ENCODE peak calls at places on chromosomes 6 and 20, in nine cellular contexts. One of them, this sample, is unnamed.

GRCh38 chr6:71239694-71240093 is 48.9 kb upstream of the OGFRL1 start:
- DNase-seq in ovary: no peak
- DNase-seq in natural killer cell: no peak
- DNase-seq in astrocyte: no peak
- DNase-seq in CD8-positive, alpha-beta T cell: no peak
- DNase-seq in IMR-90: no peak
- DNase-seq in GM20000: no peak
- DNase-seq in tibial artery: no peak
- DNase-seq in GM12865: no peak
- DNase-seq in this sample: no peak

GRCh38 chr6:37376078-37376743 is 22.4 kb downstream of the RNF8 start:
- DNase-seq in ovary: no peak
- DNase-seq in natural killer cell: no peak
- DNase-seq in astrocyte: no peak
- DNase-seq in CD8-positive, alpha-beta T cell: no peak
- DNase-seq in IMR-90: no peak
- DNase-seq in GM20000: no peak
- DNase-seq in tibial artery: no peak
- DNase-seq in GM12865: no peak
- DNase-seq in this sample: no peak

GRCh38 chr20:25364180-25364788 is 26.4 kb downstream of the ABHD12 start:
- DNase-seq in ovary: no peak
- DNase-seq in natural killer cell: no peak
- DNase-seq in astrocyte: peak
- DNase-seq in CD8-positive, alpha-beta T cell: no peak
- DNase-seq in IMR-90: peak
- DNase-seq in GM20000: no peak
- DNase-seq in tibial artery: no peak
- DNase-seq in GM12865: no peak
- DNase-seq in this sample: no peak

GRCh38 chr6:148547110-148547509 is 199.7 kb upstream of the UST start:
- DNase-seq in ovary: no peak
- DNase-seq in natural killer cell: no peak
- DNase-seq in astrocyte: no peak
- DNase-seq in CD8-positive, alpha-beta T cell: no peak
- DNase-seq in IMR-90: no peak
- DNase-seq in GM20000: no peak
- DNase-seq in tibial artery: no peak
- DNase-seq in GM12865: no peak
- DNase-seq in this sample: no peak

GRCh38 chr6:63804381-63804956 is 168.9 kb downstream of the PHF3 start:
- DNase-seq in ovary: no peak
- DNase-seq in natural killer cell: no peak
- DNase-seq in astrocyte: peak
- DNase-seq in CD8-positive, alpha-beta T cell: no peak
- DNase-seq in IMR-90: peak
- DNase-seq in GM20000: no peak
- DNase-seq in tibial artery: no peak
- DNase-seq in GM12865: no peak
- DNase-seq in this sample: no peak

GRCh38 chr20:35598476-35598875 is 17.2 kb upstream of the SPAG4 start:
- DNase-seq in ovary: no peak
- DNase-seq in natural killer cell: no peak
- DNase-seq in astrocyte: no peak
- DNase-seq in CD8-positive, alpha-beta T cell: no peak
- DNase-seq in IMR-90: no peak
- DNase-seq in GM20000: no peak
- DNase-seq in tibial artery: peak
- DNase-seq in GM12865: no peak
- DNase-seq in this sample: no peak

GRCh38 chr6:21064716-21065340 is 528.7 kb upstream of the SOX4 start:
- DNase-seq in ovary: no peak
- DNase-seq in natural killer cell: no peak
- DNase-seq in astrocyte: peak
- DNase-seq in CD8-positive, alpha-beta T cell: no peak
- DNase-seq in IMR-90: no peak
- DNase-seq in GM20000: no peak
- DNase-seq in tibial artery: no peak
- DNase-seq in GM12865: no peak
- DNase-seq in this sample: no peak

GRCh38 chr6:31762878-31763616 is 591 bp downstream of the SAPCD1 start:
- DNase-seq in ovary: no peak
- DNase-seq in natural killer cell: no peak
- DNase-seq in astrocyte: no peak
- DNase-seq in CD8-positive, alpha-beta T cell: no peak
- DNase-seq in IMR-90: no peak
- DNase-seq in GM20000: no peak
- DNase-seq in tibial artery: no peak
- DNase-seq in GM12865: no peak
- DNase-seq in this sample: no peak

GRCh38 chr6:18155864-18156396 is 708 bp downstream of the KDM1B start:
- DNase-seq in ovary: no peak
- DNase-seq in natural killer cell: peak
- DNase-seq in astrocyte: peak
- DNase-seq in CD8-positive, alpha-beta T cell: peak
- DNase-seq in IMR-90: peak
- DNase-seq in GM20000: peak
- DNase-seq in tibial artery: peak
- DNase-seq in GM12865: peak
- DNase-seq in this sample: peak

GRCh38 chr6:104201557-104201956 is 658.2 kb downstream of the HACE1 start:
- DNase-seq in ovary: no peak
- DNase-seq in natural killer cell: no peak
- DNase-seq in astrocyte: no peak
- DNase-seq in CD8-positive, alpha-beta T cell: no peak
- DNase-seq in IMR-90: no peak
- DNase-seq in GM20000: no peak
- DNase-seq in tibial artery: no peak
- DNase-seq in GM12865: no peak
- DNase-seq in this sample: no peak

GRCh38 chr6:11535801-11536230 is 1.7 kb upstream of the TMEM170B start:
- DNase-seq in ovary: peak
- DNase-seq in natural killer cell: no peak
- DNase-seq in astrocyte: peak
- DNase-seq in CD8-positive, alpha-beta T cell: no peak
- DNase-seq in IMR-90: peak
- DNase-seq in GM20000: no peak
- DNase-seq in tibial artery: no peak
- DNase-seq in GM12865: no peak
- DNase-seq in this sample: no peak

GRCh38 chr6:133594551-133594950 is 294.4 kb upstream of the TCF21 start:
- DNase-seq in ovary: no peak
- DNase-seq in natural killer cell: no peak
- DNase-seq in astrocyte: no peak
- DNase-seq in CD8-positive, alpha-beta T cell: no peak
- DNase-seq in IMR-90: peak
- DNase-seq in GM20000: no peak
- DNase-seq in tibial artery: no peak
- DNase-seq in GM12865: no peak
- DNase-seq in this sample: no peak

GRCh38 chr6:76876922-76877553 is 586.3 kb downstream of the HTR1B start:
- DNase-seq in ovary: no peak
- DNase-seq in natural killer cell: no peak
- DNase-seq in astrocyte: no peak
- DNase-seq in CD8-positive, alpha-beta T cell: no peak
- DNase-seq in IMR-90: peak
- DNase-seq in GM20000: peak
- DNase-seq in tibial artery: no peak
- DNase-seq in GM12865: peak
- DNase-seq in this sample: no peak

GRCh38 chr20:695165-695866 is 19.7 kb upstream of the SCRT2 start:
- DNase-seq in ovary: no peak
- DNase-seq in natural killer cell: no peak
- DNase-seq in astrocyte: peak
- DNase-seq in CD8-positive, alpha-beta T cell: no peak
- DNase-seq in IMR-90: no peak
- DNase-seq in GM20000: no peak
- DNase-seq in tibial artery: peak
- DNase-seq in GM12865: no peak
- DNase-seq in this sample: no peak

GRCh38 chr6:106913676-106914280 is 60.8 kb downstream of the CD24 start:
- DNase-seq in ovary: no peak
- DNase-seq in natural killer cell: no peak
- DNase-seq in astrocyte: no peak
- DNase-seq in CD8-positive, alpha-beta T cell: no peak
- DNase-seq in IMR-90: no peak
- DNase-seq in GM20000: peak
- DNase-seq in tibial artery: no peak
- DNase-seq in GM12865: peak
- DNase-seq in this sample: no peak

GRCh38 chr20:1764136-1765033 is 106.8 kb upstream of the SIRPG start:
- DNase-seq in ovary: peak
- DNase-seq in natural killer cell: no peak
- DNase-seq in astrocyte: peak
- DNase-seq in CD8-positive, alpha-beta T cell: peak
- DNase-seq in IMR-90: peak
- DNase-seq in GM20000: peak
- DNase-seq in tibial artery: peak
- DNase-seq in GM12865: peak
- DNase-seq in this sample: peak

GRCh38 chr6:34531580-34532201 is 24.4 kb downstream of the SPDEF start:
- DNase-seq in ovary: peak
- DNase-seq in natural killer cell: no peak
- DNase-seq in astrocyte: peak
- DNase-seq in CD8-positive, alpha-beta T cell: no peak
- DNase-seq in IMR-90: peak
- DNase-seq in GM20000: peak
- DNase-seq in tibial artery: peak
- DNase-seq in GM12865: peak
- DNase-seq in this sample: no peak

GRCh38 chr6:23420659-23421350 is 705.2 kb upstream of the NRSN1 start:
- DNase-seq in ovary: no peak
- DNase-seq in natural killer cell: no peak
- DNase-seq in astrocyte: no peak
- DNase-seq in CD8-positive, alpha-beta T cell: no peak
- DNase-seq in IMR-90: no peak
- DNase-seq in GM20000: no peak
- DNase-seq in tibial artery: no peak
- DNase-seq in GM12865: no peak
- DNase-seq in this sample: no peak

GRCh38 chr6:32940656-32941411 is at the start of gene HLA-DMB:
- DNase-seq in ovary: no peak
- DNase-seq in natural killer cell: peak
- DNase-seq in astrocyte: peak
- DNase-seq in CD8-positive, alpha-beta T cell: peak
- DNase-seq in IMR-90: peak
- DNase-seq in GM20000: peak
- DNase-seq in tibial artery: no peak
- DNase-seq in GM12865: peak
- DNase-seq in this sample: peak

GRCh38 chr20:48622421-48622820 is 205.4 kb downstream of the PREX1 start:
- DNase-seq in ovary: peak
- DNase-seq in natural killer cell: no peak
- DNase-seq in astrocyte: no peak
- DNase-seq in CD8-positive, alpha-beta T cell: no peak
- DNase-seq in IMR-90: no peak
- DNase-seq in GM20000: no peak
- DNase-seq in tibial artery: no peak
- DNase-seq in GM12865: no peak
- DNase-seq in this sample: no peak

GRCh38 chr6:139323511-139324445 is 32.0 kb upstream of the TXLNB start:
- DNase-seq in ovary: peak
- DNase-seq in natural killer cell: peak
- DNase-seq in astrocyte: peak
- DNase-seq in CD8-positive, alpha-beta T cell: peak
- DNase-seq in IMR-90: peak
- DNase-seq in GM20000: peak
- DNase-seq in tibial artery: peak
- DNase-seq in GM12865: peak
- DNase-seq in this sample: peak

GRCh38 chr6:31771992-31772358 is 5.2 kb downstream of the VWA7 start:
- DNase-seq in ovary: no peak
- DNase-seq in natural killer cell: no peak
- DNase-seq in astrocyte: peak
- DNase-seq in CD8-positive, alpha-beta T cell: no peak
- DNase-seq in IMR-90: peak
- DNase-seq in GM20000: no peak
- DNase-seq in tibial artery: no peak
- DNase-seq in GM12865: no peak
- DNase-seq in this sample: no peak

GRCh38 chr20:59441306-59441705 is 140.9 kb downstream of the EDN3 start:
- DNase-seq in ovary: no peak
- DNase-seq in natural killer cell: no peak
- DNase-seq in astrocyte: no peak
- DNase-seq in CD8-positive, alpha-beta T cell: no peak
- DNase-seq in IMR-90: no peak
- DNase-seq in GM20000: no peak
- DNase-seq in tibial artery: peak
- DNase-seq in GM12865: no peak
- DNase-seq in this sample: no peak

GRCh38 chr6:28988536-28989415 is 16.3 kb downstream of the ZNF311 start:
- DNase-seq in ovary: peak
- DNase-seq in natural killer cell: peak
- DNase-seq in astrocyte: peak
- DNase-seq in CD8-positive, alpha-beta T cell: peak
- DNase-seq in IMR-90: peak
- DNase-seq in GM20000: peak
- DNase-seq in tibial artery: no peak
- DNase-seq in GM12865: peak
- DNase-seq in this sample: peak
- TF ChIP-seq CTCF in ovary: no peak
- TF ChIP-seq CTCF in natural killer cell: peak
- TF ChIP-seq CTCF in astrocyte: peak
- TF ChIP-seq CTCF in CD8-positive, alpha-beta T cell: peak
- TF ChIP-seq CTCF in IMR-90: peak
- TF ChIP-seq CTCF in GM20000: peak
- TF ChIP-seq CTCF in tibial artery: no peak
- TF ChIP-seq CTCF in GM12865: peak
- TF ChIP-seq CTCF in this sample: peak

GRCh38 chr6:167795874-167796667 is 30.6 kb upstream of the AFDN start:
- DNase-seq in ovary: no peak
- DNase-seq in natural killer cell: no peak
- DNase-seq in astrocyte: no peak
- DNase-seq in CD8-positive, alpha-beta T cell: no peak
- DNase-seq in IMR-90: no peak
- DNase-seq in GM20000: no peak
- DNase-seq in tibial artery: no peak
- DNase-seq in GM12865: no peak
- DNase-seq in this sample: no peak
- TF ChIP-seq CTCF in ovary: no peak
- TF ChIP-seq CTCF in natural killer cell: no peak
- TF ChIP-seq CTCF in astrocyte: no peak
- TF ChIP-seq CTCF in CD8-positive, alpha-beta T cell: no peak
- TF ChIP-seq CTCF in IMR-90: no peak
- TF ChIP-seq CTCF in GM20000: no peak
- TF ChIP-seq CTCF in tibial artery: no peak
- TF ChIP-seq CTCF in GM12865: no peak
- TF ChIP-seq CTCF in this sample: no peak

GRCh38 chr6:1088441-1089001 is 223.4 kb upstream of the FOXQ1 start:
- DNase-seq in ovary: no peak
- DNase-seq in natural killer cell: no peak
- DNase-seq in astrocyte: no peak
- DNase-seq in CD8-positive, alpha-beta T cell: no peak
- DNase-seq in IMR-90: no peak
- DNase-seq in GM20000: no peak
- DNase-seq in tibial artery: no peak
- DNase-seq in GM12865: no peak
- DNase-seq in this sample: no peak
- TF ChIP-seq CTCF in ovary: no peak
- TF ChIP-seq CTCF in natural killer cell: no peak
- TF ChIP-seq CTCF in astrocyte: no peak
- TF ChIP-seq CTCF in CD8-positive, alpha-beta T cell: no peak
- TF ChIP-seq CTCF in IMR-90: no peak
- TF ChIP-seq CTCF in GM20000: no peak
- TF ChIP-seq CTCF in tibial artery: no peak
- TF ChIP-seq CTCF in GM12865: no peak
- TF ChIP-seq CTCF in this sample: no peak

GRCh38 chr6:147382945-147383554 is 125.4 kb upstream of the SAMD5 start:
- DNase-seq in ovary: no peak
- DNase-seq in natural killer cell: no peak
- DNase-seq in astrocyte: peak
- DNase-seq in CD8-positive, alpha-beta T cell: no peak
- DNase-seq in IMR-90: peak
- DNase-seq in GM20000: no peak
- DNase-seq in tibial artery: no peak
- DNase-seq in GM12865: no peak
- DNase-seq in this sample: no peak
- TF ChIP-seq CTCF in ovary: no peak
- TF ChIP-seq CTCF in natural killer cell: peak
- TF ChIP-seq CTCF in astrocyte: peak
- TF ChIP-seq CTCF in CD8-positive, alpha-beta T cell: peak
- TF ChIP-seq CTCF in IMR-90: peak
- TF ChIP-seq CTCF in GM20000: no peak
- TF ChIP-seq CTCF in tibial artery: peak
- TF ChIP-seq CTCF in GM12865: no peak
- TF ChIP-seq CTCF in this sample: peak

This sample was measured in CD14-positive monocyte.